ENCODE peak calls at places on chromosomes 16 and 17, in eight cellular contexts. K is BE2C; D is cardiac muscle cell; F is gastrocnemius medialis; Z is stomach; H is DND-41; Q is neuronal stem cell; M is CD8-positive, alpha-beta T cell. O is an unnamed sample.

GRCh38 chr16:898761-899677 is 71.8 kb downstream of the LMF1 start:
- DNase-seq in Q (no peak), F (no peak), D (no peak), K (peak; percentile 41), M (no peak), Z (no peak), H (no peak), O (no peak)

GRCh38 chr16:11340710-11341109 is 4.5 kb upstream of the RMI2 start:
- DNase-seq in F (no peak), M (no peak), Q (no peak), H (no peak), K (no peak), Z (no peak), D (no peak), O (no peak)

GRCh38 chr17:34840758-34841157 is 120.5 kb downstream of the CCT6B start:
- DNase-seq in H (no peak), K (no peak), M (no peak), D (peak; percentile 10), Z (no peak), F (no peak), Q (no peak), O (peak; percentile 89)

GRCh38 chr16:27485811-27486210 is 63.9 kb downstream of the GTF3C1 start:
- DNase-seq in Z (no peak), M (no peak), F (no peak), Q (no peak), K (no peak), H (no peak), D (no peak), O (no peak)

GRCh38 chr17:43118679-43119615 is 6.2 kb downstream of the BRCA1 start:
- DNase-seq in H (no peak), Q (no peak), M (no peak), F (no peak), K (no peak), Z (no peak), D (peak; percentile 64), O (no peak)

GRCh38 chr17:39679521-39680192 is 8.2 kb downstream of the PGAP3 start:
- DNase-seq in K (no peak), F (no peak), M (peak; percentile 42), H (peak; percentile 64), Q (no peak), D (no peak), Z (peak; percentile 51), O (peak; percentile 27)

GRCh38 chr17:37092041-37092440 is 143.3 kb downstream of the AATF start:
- DNase-seq in Z (no peak), H (no peak), Q (no peak), M (no peak), K (no peak), D (no peak), F (no peak), O (no peak)

GRCh38 chr17:34220776-34221390 is 34.2 kb upstream of the CCL2 start:
- DNase-seq in K (no peak), Q (no peak), D (peak; percentile 54), Z (no peak), F (peak; percentile 25), M (no peak), H (no peak), O (no peak)

GRCh38 chr17:7932949-7933348 is 943 bp downstream of the CNTROB start:
- DNase-seq in Z (peak; percentile 45), Q (no peak), H (peak; percentile 37), D (peak; percentile 61), K (peak; percentile 25), M (peak; percentile 34), F (peak; percentile 31), O (peak; percentile 62)

GRCh38 chr16:35752773-35753558 is 2293.6 kb downstream of the TP53TG3F start:
- DNase-seq in F (no peak), K (no peak), Q (no peak), Z (no peak), M (no peak), D (no peak), H (no peak), O (no peak)
- H3K9me3 ChIP-seq in F (no peaks in the 10 kb centered on the region), K (no peaks in the 10 kb centered on the region), Q (no peaks in the 10 kb centered on the region), Z (no peaks in the 10 kb centered on the region), M (no peaks in the 10 kb centered on the region), D (no peaks in the 10 kb centered on the region), H (peaks cover 57% of the 10 kb centered on the region), O (peaks cover 13% of the 10 kb centered on the region)

GRCh38 chr16:64730261-64730660 is 391.6 kb downstream of the CDH11 start:
- DNase-seq in M (no peak), Q (no peak), Z (no peak), D (no peak), H (no peak), K (no peak), F (no peak), O (no peak)
- H3K9me3 ChIP-seq in M (no peaks in the 10 kb centered on the region), Q (no peaks in the 10 kb centered on the region), Z (no peaks in the 10 kb centered on the region), D (no peaks in the 10 kb centered on the region), H (no peaks in the 10 kb centered on the region), K (no peaks in the 10 kb centered on the region), F (no peaks in the 10 kb centered on the region), O (no peaks in the 10 kb centered on the region)

GRCh38 chr16:87153326-87153725 is 163.9 kb downstream of the C16orf95 start:
- DNase-seq in M (no peak), Q (no peak), K (no peak), D (no peak), H (no peak), Z (no peak), F (no peak), O (no peak)
- H3K9me3 ChIP-seq in M (no peaks in the 10 kb centered on the region), Q (no peaks in the 10 kb centered on the region), K (no peaks in the 10 kb centered on the region), D (no peaks in the 10 kb centered on the region), H (peaks cover 3% of the 10 kb centered on the region), Z (no peaks in the 10 kb centered on the region), F (no peaks in the 10 kb centered on the region), O (no peaks in the 10 kb centered on the region)

DNA sequence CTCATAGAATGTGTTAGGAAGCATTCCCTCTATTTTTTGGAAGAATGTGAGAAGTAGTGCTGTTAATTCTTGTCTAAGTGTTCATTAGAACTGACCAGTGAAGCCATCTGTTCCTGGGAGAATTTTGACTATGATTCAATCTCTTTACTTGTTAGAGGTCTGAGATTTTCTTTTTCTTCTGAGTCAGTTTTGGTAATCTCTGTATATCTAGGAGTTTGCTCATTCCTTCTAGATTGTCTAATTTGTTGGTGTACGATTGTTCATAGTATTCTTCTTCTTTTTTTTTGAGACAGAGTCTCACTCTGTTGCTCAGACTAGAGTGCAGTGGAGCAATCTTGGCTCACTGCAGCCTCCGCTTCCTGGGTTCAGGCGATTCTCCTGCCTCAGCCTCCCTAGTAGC is 20.4 kb downstream of the NFATC3 start:
- DNase-seq in F (no peak), M (no peak), K (no peak), H (no peak), Q (no peak), Z (no peak), D (no peak), O (no peak)
- H3K9me3 ChIP-seq in F (no peaks in the 10 kb centered on the region), M (no peaks in the 10 kb centered on the region), K (no peaks in the 10 kb centered on the region), H (peaks cover 5% of the 10 kb centered on the region), Q (peaks cover 30% of the 10 kb centered on the region), Z (peaks cover 5% of the 10 kb centered on the region), D (no peaks in the 10 kb centered on the region), O (peaks cover 46% of the 10 kb centered on the region)

DNA sequence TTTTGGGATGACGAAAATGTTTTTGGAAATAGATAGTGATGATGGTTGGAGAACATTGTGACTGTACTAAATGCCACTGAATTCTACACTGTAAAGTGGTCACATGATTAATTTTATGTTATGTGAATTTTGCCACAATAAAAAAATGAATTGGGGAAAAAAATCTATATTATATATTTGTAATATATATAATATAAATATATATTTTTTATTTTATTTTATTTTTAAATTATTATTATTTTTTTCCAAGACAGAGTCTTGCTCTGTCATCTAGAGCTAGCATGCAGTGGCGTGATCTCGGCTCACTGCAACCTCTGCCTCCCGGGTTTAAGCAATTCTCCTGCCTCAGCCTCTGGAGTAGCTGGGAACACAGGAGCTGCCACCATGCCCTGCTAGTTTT is 4.3 kb upstream of the GNA13 start:
- DNase-seq in Q (no peak), Z (no peak), H (no peak), F (no peak), K (no peak), D (no peak), M (no peak), O (no peak)
- H3K9me3 ChIP-seq in Q (no peaks in the 10 kb centered on the region), Z (no peaks in the 10 kb centered on the region), H (no peaks in the 10 kb centered on the region), F (no peaks in the 10 kb centered on the region), K (no peaks in the 10 kb centered on the region), D (no peaks in the 10 kb centered on the region), M (no peaks in the 10 kb centered on the region), O (no peaks in the 10 kb centered on the region)